ENCODE peak calls at places on chromosomes 7 and 10, in ten cellular contexts. U, L, J, W, T, O, S, Q, B and Z are unnamed samples.

GRCh38 chr10:129921801-129922597 is 42.1 kb downstream of the EBF3 start:
- DNase-seq in J (no peak), Q (no peak), T (no peak), L (no peak), W (no peak), B (no peak), S (no peak), U (no peak), O (no peak), Z (no peak)

GRCh38 chr7:141697211-141697871 is 4.6 kb downstream of the DENND11 start:
- DNase-seq in U (peak; percentile 43), L (no peak), J (no peak), W (no peak), S (no peak), T (no peak), B (no peak), O (no peak), Q (no peak), Z (peak; percentile 80)

GRCh38 chr7:516606-517456 is 2.8 kb downstream of the PDGFA start:
- DNase-seq in U (peak; percentile 75), W (no peak), B (no peak), L (peak; percentile 64), Q (peak; percentile 66), S (no peak), T (no peak), O (peak; percentile 43), J (no peak), Z (peak; percentile 94)

GRCh38 chr10:11093733-11094132 is 76.1 kb downstream of the CELF2 start:
- DNase-seq in S (no peak), W (no peak), O (no peak), L (no peak), Q (no peak), J (no peak), B (no peak), U (no peak), T (no peak), Z (no peak)

GRCh38 chr10:30812018-30812851 is 182.7 kb upstream of the LYZL2 start:
- DNase-seq in T (no peak), J (no peak), U (peak; percentile 67), L (no peak), B (peak; percentile 35), O (no peak), Q (peak; percentile 16), W (no peak), S (no peak), Z (peak; percentile 25)

GRCh38 chr10:90179696-90180407 is 478.5 kb downstream of the KIF20B start:
- DNase-seq in S (no peak), J (no peak), B (peak; percentile 62), Q (no peak), O (no peak), L (peak; percentile 31), W (no peak), U (no peak), T (peak; percentile 43), Z (no peak)

GRCh38 chr7:98174334-98175259 is 36.6 kb upstream of the BHLHA15 start:
- DNase-seq in J (no peak), O (no peak), S (no peak), L (no peak), B (no peak), T (no peak), Q (peak; percentile 88), W (peak; percentile 87), U (no peak), Z (no peak)

GRCh38 chr7:41161188-41161587 is 541.7 kb downstream of the INHBA start:
- DNase-seq in T (no peak), L (no peak), O (no peak), J (no peak), S (no peak), B (no peak), Q (no peak), U (no peak), W (no peak), Z (no peak)

GRCh38 chr7:142878315-142878714 is 7.2 kb downstream of the TRPV6 start:
- DNase-seq in O (no peak), U (no peak), W (no peak), T (no peak), L (no peak), J (peak; percentile 60), Q (no peak), S (no peak), B (no peak), Z (no peak)

GRCh38 chr10:15813415-15813814 is 46.9 kb downstream of the MINDY3 start:
- DNase-seq in B (no peak), O (no peak), T (no peak), W (no peak), J (no peak), L (no peak), U (no peak), S (no peak), Q (no peak), Z (no peak)

GRCh38 chr7:46720761-46721160 is 799.7 kb upstream of the IGFBP3 start:
- DNase-seq in S (no peak), J (no peak), T (no peak), W (no peak), U (no peak), O (no peak), B (no peak), L (no peak), Q (no peak), Z (no peak)
- TF ChIP-seq POLR2A in S (no peak), J (no peak), T (no peak), W (no peak), U (no peak), O (no peak), B (no peak), L (no peak), Q (no peak), Z (no peak)

GRCh38 chr10:49177391-49178355 is 10.5 kb downstream of the TMEM273 start:
- DNase-seq in Q (no peak), S (peak; percentile 60), L (peak; percentile 21), W (peak; percentile 73), O (peak; percentile 13), T (peak; percentile 27), U (peak; percentile 75), B (peak; percentile 77), J (peak; percentile 87), Z (peak; percentile 83)
- TF ChIP-seq POLR2A in Q (no peak), S (no peak), L (no peak), W (no peak), O (no peak), T (no peak), U (no peak), B (no peak), J (no peak), Z (peak; percentile 14)

DNA sequence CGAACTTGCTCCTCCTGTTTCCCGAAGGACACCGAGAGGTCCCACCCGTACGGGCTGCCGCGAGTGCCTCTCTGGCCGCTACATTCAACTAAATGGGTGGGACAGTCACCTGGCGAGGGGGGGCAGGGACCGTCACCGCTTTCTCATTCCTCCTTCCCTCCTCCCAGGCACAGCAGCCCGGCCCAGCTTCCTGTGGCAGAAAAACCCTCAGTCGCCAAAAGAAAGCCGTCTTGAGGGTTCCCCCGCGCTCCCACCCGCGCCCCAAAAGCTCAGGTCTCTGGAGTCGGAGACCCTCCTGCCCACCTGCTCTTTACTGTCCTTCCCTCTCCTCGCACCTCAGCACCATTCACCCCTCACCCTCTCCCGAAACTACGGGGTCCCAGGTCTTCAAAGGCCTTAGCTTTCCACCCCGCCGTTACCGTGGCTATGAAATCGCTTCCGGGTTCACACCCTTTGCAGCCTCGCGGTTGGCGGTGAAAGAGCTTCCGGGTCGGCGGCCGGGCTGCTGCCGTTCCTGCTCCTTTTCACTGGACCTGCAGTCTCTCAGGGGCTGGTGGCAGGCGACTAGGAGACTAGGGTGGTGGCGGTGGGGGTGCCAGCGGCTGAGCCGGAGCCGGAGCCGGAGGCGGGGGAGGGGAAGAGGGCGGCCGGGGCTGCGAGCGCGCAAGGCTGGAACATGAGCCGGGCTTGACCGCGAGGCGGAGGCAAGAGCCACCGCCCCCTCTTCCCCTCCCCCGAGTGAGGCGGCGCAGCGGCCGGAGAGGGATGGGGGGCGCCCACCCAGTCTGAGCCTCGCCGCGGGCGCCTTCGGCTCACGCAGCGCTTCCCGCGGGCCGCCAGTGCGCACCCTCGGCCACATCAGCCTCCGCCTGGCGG is at the start of the genes ANKIB1 and KRIT1:
- DNase-seq in L (peak; percentile 90), U (peak; percentile 92), J (peak; percentile 98), W (peak; percentile 94), O (peak; percentile 86), T (peak; percentile 81), S (peak; percentile 67), B (peak; percentile 96), Q (peak; percentile 84), Z (peak; percentile 76)
- TF ChIP-seq POLR2A in L (peak; percentile 50), U (peak; percentile 72), J (peak; percentile 2), W (peak; percentile 63), O (peak; percentile 67), T (peak; percentile 66), S (peak; percentile 74), B (peak; percentile 78), Q (peak; percentile 83), Z (peak; percentile 67)

GRCh38 chr10:128124813-128125403 is 1.3 kb downstream of the MKI67 start:
- DNase-seq in L (no peak), J (no peak), T (no peak), B (peak; percentile 35), W (no peak), O (no peak), Q (no peak), U (no peak), S (no peak), Z (no peak)

GRCh38 chr10:128125416-128125943 is 743 bp downstream of the MKI67 start:
- DNase-seq in W (no peak), L (peak; percentile 18), T (no peak), Q (no peak), U (no peak), O (no peak), J (no peak), B (peak; percentile 44), S (no peak), Z (no peak)

GRCh38 chr10:128123853-128124252 is 2.4 kb downstream of the MKI67 start:
- DNase-seq in B (no peak), S (no peak), L (no peak), U (no peak), J (no peak), Q (no peak), W (no peak), T (no peak), O (no peak), Z (no peak)

GRCh38 chr10:128128582-128128981 is 2.4 kb upstream of the MKI67 start:
- DNase-seq in U (no peak), T (no peak), S (no peak), B (no peak), Q (no peak), O (no peak), L (no peak), W (no peak), J (no peak), Z (no peak)

DNA sequence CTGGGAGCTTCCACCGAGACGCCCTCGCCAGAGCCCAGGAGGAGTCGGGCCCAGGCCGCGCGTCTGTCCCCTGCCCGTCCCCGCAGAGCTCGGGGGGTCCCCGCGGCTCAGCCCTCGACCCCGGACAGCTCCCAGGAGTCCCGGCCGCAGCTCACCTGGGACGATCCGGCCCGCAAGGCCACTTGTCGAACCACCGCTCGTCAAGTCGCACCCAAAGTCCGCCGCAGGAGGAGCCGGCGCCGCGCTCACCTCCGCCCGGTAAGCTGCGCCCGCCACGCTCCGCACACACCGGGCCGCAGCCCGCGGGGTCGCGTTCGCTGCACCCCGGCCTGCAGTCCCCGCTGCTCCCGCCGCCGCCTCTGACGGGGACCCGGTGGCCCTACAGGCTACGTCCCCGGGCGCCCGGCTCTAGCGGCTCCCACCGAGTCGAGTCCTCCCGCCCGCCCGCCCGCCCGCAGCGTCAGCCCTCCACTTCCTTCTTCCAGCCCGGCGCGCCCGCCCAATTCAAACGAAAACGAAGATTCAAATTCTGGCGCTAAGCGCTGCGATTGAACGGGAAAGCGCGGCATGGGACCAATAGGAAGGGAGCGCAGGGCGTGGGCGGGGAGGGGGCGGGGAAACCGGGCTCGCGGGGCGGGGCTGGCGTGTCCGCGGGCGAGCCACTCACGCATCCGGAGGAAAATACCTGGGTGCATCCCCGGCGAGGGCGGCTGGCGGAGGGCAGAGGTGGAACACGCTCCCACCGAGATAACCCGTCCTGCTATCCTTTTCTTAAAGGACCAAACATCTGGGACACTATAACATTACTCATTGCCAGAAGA is at the start of gene MKI67:
- DNase-seq in O (peak; percentile 91), U (peak; percentile 83), J (peak; percentile 95), S (peak; percentile 86), W (peak; percentile 90), Q (peak; percentile 80), T (peak; percentile 88), L (peak; percentile 91), B (peak; percentile 96), Z (peak; percentile 60)
- TF ChIP-seq POLR2A in O (no peak), U (no peak), J (no peak), S (peak; percentile 58), W (no peak), Q (no peak), T (no peak), L (peak; percentile 14), B (peak; percentile 43), Z (peak; percentile 37)